ENCODE peak calls at places on chromosomes 1 and 21, in four cellular contexts. C is astrocyte of the spinal cord; Q is stimulated activated CD8-positive, alpha-beta memory T cell treated with anti-CD3 and anti-CD28 coated beads, Interleukin-15, amount 100 ng/mL, for 4 hours; G is fibroblast of the conjunctiva. D is an unnamed sample.

GRCh38 chr1:3049905-3050304 is 19.1 kb upstream of the PRDM16 start:
- DNase-seq in G (no peak), Q (no peak), C (no peak), D (no peak)

GRCh38 chr1:43687301-43688108 is 19.8 kb upstream of the ST3GAL3 start:
- DNase-seq in G (no peak), C (no peak), Q (no peak), D (no peak)

GRCh38 chr1:10835423-10836421 is 39.3 kb upstream of the CASZ1 start:
- DNase-seq in G (no peak), C (peak), Q (no peak), D (no peak)

GRCh38 chr1:27007909-27008582 is 4.6 kb downstream of the TENT5B start:
- DNase-seq in C (no peak), G (no peak), Q (no peak), D (no peak)

GRCh38 chr1:11802973-11803885 is 2.5 kb downstream of the MTHFR start:
- DNase-seq in G (peak), C (peak), Q (peak), D (peak)

GRCh38 chr21:26188422-26188821 is 17.9 kb upstream of the APP start:
- DNase-seq in C (no peak), G (no peak), Q (no peak), D (no peak)

GRCh38 chr1:23421752-23422312 is 2.7 kb downstream of the TCEA3 start:
- DNase-seq in C (peak), G (peak), Q (no peak), D (peak)

GRCh38 chr1:225460737-225461532 is 33.1 kb upstream of the LBR start:
- DNase-seq in C (no peak), G (no peak), Q (peak), D (no peak)

GRCh38 chr1:6621429-6622391 is 3.0 kb upstream of the THAP3 start:
- DNase-seq in G (no peak), Q (no peak), C (no peak), D (no peak)

GRCh38 chr1:116268211-116268610 is 104.8 kb upstream of the ATP1A1 start:
- DNase-seq in Q (no peak), C (no peak), G (peak), D (no peak)

GRCh38 chr1:210826686-210827085 is 307.3 kb downstream of the KCNH1 start:
- DNase-seq in G (no peak), Q (no peak), C (no peak), D (no peak)

GRCh38 chr1:43549921-43550597 is 19.4 kb downstream of the PTPRF start:
- DNase-seq in Q (no peak), G (no peak), C (no peak), D (no peak)

GRCh38 chr1:205319081-205320018 is 2.2 kb downstream of the NUAK2 start:
- DNase-seq in C (peak), Q (no peak), G (peak), D (no peak)

GRCh38 chr1:229664133-229664689 is 38.2 kb downstream of the URB2 start:
- DNase-seq in G (no peak), Q (peak), C (peak), D (no peak)

GRCh38 chr1:6396998-6397397 is 3.4 kb upstream of the ACOT7 start:
- DNase-seq in G (no peak), Q (no peak), C (no peak), D (no peak)

GRCh38 chr1:21936366-21937031 is 611 bp downstream of the HSPG2 start:
- DNase-seq in Q (no peak), C (no peak), G (no peak), D (no peak)

GRCh38 chr21:34552324-34553198 is 40.6 kb upstream of the KCNE1 start:
- DNase-seq in G (no peak), Q (no peak), C (peak), D (no peak)

GRCh38 chr21:45855248-45855801 is 126.2 kb upstream of the COL6A1 start:
- DNase-seq in C (no peak), G (no peak), Q (no peak), D (no peak)

GRCh38 chr1:73623946-73624345 is 574.0 kb downstream of the LRRIQ3 start:
- DNase-seq in Q (no peak), C (no peak), G (no peak), D (no peak)

GRCh38 chr1:17466359-17466758 is 26.9 kb upstream of the RCC2 start:
- DNase-seq in Q (no peak), G (no peak), C (no peak), D (no peak)

GRCh38 chr1:187763976-187764375 is 935.2 kb downstream of the PLA2G4A start:
- DNase-seq in Q (no peak), C (peak), G (no peak), D (no peak)

GRCh38 chr1:243505986-243506689 is 250.3 kb downstream of the SDCCAG8 start:
- DNase-seq in Q (no peak), C (no peak), G (no peak), D (no peak)

GRCh38 chr1:82565546-82565945 is 764.8 kb downstream of the ADGRL2 start:
- DNase-seq in Q (no peak), C (peak), G (peak), D (peak)

GRCh38 chr1:228088586-228089498 is 6.3 kb downstream of the ARF1 start:
- DNase-seq in G (no peak), C (no peak), Q (no peak), D (no peak)

GRCh38 chr1:204077979-204078696 is 5.2 kb downstream of the SOX13 start:
- DNase-seq in G (no peak), Q (no peak), C (no peak), D (no peak)

GRCh38 chr1:214718724-214719123 is 115.7 kb downstream of the CENPF start:
- DNase-seq in C (peak), G (no peak), Q (no peak), D (no peak)

GRCh38 chr1:10074059-10074854 is 41.5 kb downstream of the UBE4B start:
- DNase-seq in Q (peak), C (peak), G (peak), D (peak)

D was measured in GM04504.